ENCODE peak calls at places on chromosomes 11 and 22, in nine cellular contexts. One of them, this sample, is unnamed.

GRCh38 chr22:44839061-44839460 is 86.7 kb downstream of the ARHGAP8 start:
- DNase-seq in pancreas: no peak
- DNase-seq in transverse colon: no peak
- DNase-seq in cardiac fibroblast: no peak
- DNase-seq in mesendoderm: no peak
- DNase-seq in kidney: peak
- DNase-seq in spleen: no peak
- DNase-seq in coronary artery: no peak
- DNase-seq in body of pancreas: no peak
- DNase-seq in this sample: peak

GRCh38 chr22:38426628-38427027 is 28.4 kb downstream of the KCNJ4 start:
- DNase-seq in body of pancreas: no peak
- DNase-seq in mesendoderm: no peak
- DNase-seq in coronary artery: no peak
- DNase-seq in cardiac fibroblast: no peak
- DNase-seq in kidney: no peak
- DNase-seq in transverse colon: no peak
- DNase-seq in pancreas: no peak
- DNase-seq in spleen: no peak
- DNase-seq in this sample: peak

GRCh38 chr22:19412478-19412877 is 19.1 kb downstream of the HIRA start:
- DNase-seq in spleen: no peak
- DNase-seq in body of pancreas: no peak
- DNase-seq in pancreas: no peak
- DNase-seq in mesendoderm: no peak
- DNase-seq in cardiac fibroblast: no peak
- DNase-seq in transverse colon: no peak
- DNase-seq in coronary artery: no peak
- DNase-seq in kidney: no peak
- DNase-seq in this sample: no peak

GRCh38 chr11:134488913-134489312 is 76.9 kb upstream of the B3GAT1 start:
- DNase-seq in spleen: no peak
- DNase-seq in cardiac fibroblast: no peak
- DNase-seq in kidney: no peak
- DNase-seq in body of pancreas: no peak
- DNase-seq in pancreas: no peak
- DNase-seq in mesendoderm: no peak
- DNase-seq in transverse colon: no peak
- DNase-seq in coronary artery: no peak
- DNase-seq in this sample: no peak

GRCh38 chr22:49996192-49996531 is 16.4 kb downstream of the IL17REL start:
- DNase-seq in spleen: no peak
- DNase-seq in cardiac fibroblast: no peak
- DNase-seq in body of pancreas: no peak
- DNase-seq in pancreas: no peak
- DNase-seq in mesendoderm: no peak
- DNase-seq in coronary artery: no peak
- DNase-seq in kidney: no peak
- DNase-seq in transverse colon: peak
- DNase-seq in this sample: no peak

GRCh38 chr22:35611891-35612576 is 5.1 kb downstream of the MB start:
- DNase-seq in pancreas: no peak
- DNase-seq in spleen: no peak
- DNase-seq in transverse colon: peak
- DNase-seq in kidney: peak
- DNase-seq in body of pancreas: no peak
- DNase-seq in coronary artery: no peak
- DNase-seq in mesendoderm: no peak
- DNase-seq in cardiac fibroblast: no peak
- DNase-seq in this sample: no peak

GRCh38 chr11:4589024-4589423 is 4.8 kb upstream of the OR52I1 start:
- DNase-seq in pancreas: no peak
- DNase-seq in mesendoderm: no peak
- DNase-seq in body of pancreas: no peak
- DNase-seq in transverse colon: no peak
- DNase-seq in cardiac fibroblast: no peak
- DNase-seq in coronary artery: no peak
- DNase-seq in kidney: no peak
- DNase-seq in spleen: no peak
- DNase-seq in this sample: no peak

GRCh38 chr11:126725521-126725920 is 275.0 kb downstream of the KIRREL3 start:
- DNase-seq in cardiac fibroblast: no peak
- DNase-seq in transverse colon: no peak
- DNase-seq in body of pancreas: no peak
- DNase-seq in spleen: no peak
- DNase-seq in pancreas: no peak
- DNase-seq in mesendoderm: no peak
- DNase-seq in kidney: no peak
- DNase-seq in coronary artery: no peak
- DNase-seq in this sample: no peak

GRCh38 chr11:46079662-46080061 is 41.6 kb downstream of the PHF21A start:
- DNase-seq in kidney: no peak
- DNase-seq in cardiac fibroblast: no peak
- DNase-seq in mesendoderm: no peak
- DNase-seq in coronary artery: no peak
- DNase-seq in pancreas: no peak
- DNase-seq in spleen: no peak
- DNase-seq in body of pancreas: no peak
- DNase-seq in transverse colon: no peak
- DNase-seq in this sample: no peak

GRCh38 chr11:97862021-97862420 is 1158.7 kb upstream of the CNTN5 start:
- DNase-seq in pancreas: no peak
- DNase-seq in spleen: no peak
- DNase-seq in cardiac fibroblast: no peak
- DNase-seq in body of pancreas: no peak
- DNase-seq in kidney: no peak
- DNase-seq in coronary artery: no peak
- DNase-seq in mesendoderm: no peak
- DNase-seq in transverse colon: no peak
- DNase-seq in this sample: no peak

GRCh38 chr11:33507967-33508366 is 192.7 kb downstream of the C11orf91 start:
- DNase-seq in pancreas: no peak
- DNase-seq in mesendoderm: peak
- DNase-seq in transverse colon: no peak
- DNase-seq in body of pancreas: peak
- DNase-seq in kidney: no peak
- DNase-seq in spleen: no peak
- DNase-seq in cardiac fibroblast: peak
- DNase-seq in coronary artery: no peak
- DNase-seq in this sample: peak

GRCh38 chr11:118746988-118747585 is 43.9 kb downstream of the DDX6 start:
- DNase-seq in coronary artery: no peak
- DNase-seq in mesendoderm: no peak
- DNase-seq in pancreas: no peak
- DNase-seq in spleen: no peak
- DNase-seq in cardiac fibroblast: peak
- DNase-seq in transverse colon: no peak
- DNase-seq in body of pancreas: no peak
- DNase-seq in kidney: no peak
- DNase-seq in this sample: no peak

GRCh38 chr22:50118557-50119168 is 28.9 kb downstream of the MOV10L1 start:
- DNase-seq in transverse colon: peak
- DNase-seq in spleen: no peak
- DNase-seq in kidney: no peak
- DNase-seq in mesendoderm: peak
- DNase-seq in coronary artery: no peak
- DNase-seq in pancreas: no peak
- DNase-seq in body of pancreas: no peak
- DNase-seq in cardiac fibroblast: peak
- DNase-seq in this sample: no peak

GRCh38 chr11:2269601-2270321 is 627 bp downstream of the ASCL2 start:
- DNase-seq in mesendoderm: peak
- DNase-seq in body of pancreas: peak
- DNase-seq in coronary artery: peak
- DNase-seq in cardiac fibroblast: peak
- DNase-seq in kidney: peak
- DNase-seq in pancreas: peak
- DNase-seq in transverse colon: peak
- DNase-seq in spleen: peak
- DNase-seq in this sample: peak

GRCh38 chr22:23833017-23833795 is 5.6 kb downstream of the DERL3 start:
- DNase-seq in mesendoderm: no peak
- DNase-seq in coronary artery: peak
- DNase-seq in spleen: peak
- DNase-seq in cardiac fibroblast: no peak
- DNase-seq in pancreas: peak
- DNase-seq in kidney: peak
- DNase-seq in body of pancreas: no peak
- DNase-seq in transverse colon: no peak
- DNase-seq in this sample: no peak
- H3K4me3 ChIP-seq in mesendoderm: no peak
- H3K4me3 ChIP-seq in coronary artery: no peak
- H3K4me3 ChIP-seq in spleen: no peak
- H3K4me3 ChIP-seq in cardiac fibroblast: no peak
- H3K4me3 ChIP-seq in pancreas: no peak
- H3K4me3 ChIP-seq in kidney: no peak
- H3K4me3 ChIP-seq in body of pancreas: no peak
- H3K4me3 ChIP-seq in transverse colon: no peak
- H3K4me3 ChIP-seq in this sample: no peak

GRCh38 chr11:61955416-61956135 is 5.4 kb downstream of the BEST1 start:
- DNase-seq in transverse colon: peak
- DNase-seq in pancreas: no peak
- DNase-seq in kidney: peak
- DNase-seq in spleen: peak
- DNase-seq in cardiac fibroblast: no peak
- DNase-seq in mesendoderm: peak
- DNase-seq in coronary artery: no peak
- DNase-seq in body of pancreas: no peak
- DNase-seq in this sample: peak

GRCh38 chr11:61954106-61955030 is 4.2 kb downstream of the BEST1 start:
- DNase-seq in kidney: no peak
- DNase-seq in body of pancreas: no peak
- DNase-seq in cardiac fibroblast: no peak
- DNase-seq in mesendoderm: no peak
- DNase-seq in pancreas: no peak
- DNase-seq in transverse colon: no peak
- DNase-seq in spleen: no peak
- DNase-seq in coronary artery: no peak
- DNase-seq in this sample: no peak

GRCh38 chr11:61957028-61957770 is 7.0 kb downstream of the BEST1 start:
- DNase-seq in spleen: peak
- DNase-seq in body of pancreas: no peak
- DNase-seq in kidney: no peak
- DNase-seq in coronary artery: no peak
- DNase-seq in cardiac fibroblast: no peak
- DNase-seq in pancreas: no peak
- DNase-seq in transverse colon: no peak
- DNase-seq in mesendoderm: no peak
- DNase-seq in this sample: peak

GRCh38 chr11:61955031-61955415 is 4.9 kb downstream of the BEST1 start:
- DNase-seq in mesendoderm: peak
- DNase-seq in cardiac fibroblast: peak
- DNase-seq in transverse colon: peak
- DNase-seq in kidney: peak
- DNase-seq in body of pancreas: no peak
- DNase-seq in coronary artery: peak
- DNase-seq in pancreas: no peak
- DNase-seq in spleen: peak
- DNase-seq in this sample: peak

DNA sequence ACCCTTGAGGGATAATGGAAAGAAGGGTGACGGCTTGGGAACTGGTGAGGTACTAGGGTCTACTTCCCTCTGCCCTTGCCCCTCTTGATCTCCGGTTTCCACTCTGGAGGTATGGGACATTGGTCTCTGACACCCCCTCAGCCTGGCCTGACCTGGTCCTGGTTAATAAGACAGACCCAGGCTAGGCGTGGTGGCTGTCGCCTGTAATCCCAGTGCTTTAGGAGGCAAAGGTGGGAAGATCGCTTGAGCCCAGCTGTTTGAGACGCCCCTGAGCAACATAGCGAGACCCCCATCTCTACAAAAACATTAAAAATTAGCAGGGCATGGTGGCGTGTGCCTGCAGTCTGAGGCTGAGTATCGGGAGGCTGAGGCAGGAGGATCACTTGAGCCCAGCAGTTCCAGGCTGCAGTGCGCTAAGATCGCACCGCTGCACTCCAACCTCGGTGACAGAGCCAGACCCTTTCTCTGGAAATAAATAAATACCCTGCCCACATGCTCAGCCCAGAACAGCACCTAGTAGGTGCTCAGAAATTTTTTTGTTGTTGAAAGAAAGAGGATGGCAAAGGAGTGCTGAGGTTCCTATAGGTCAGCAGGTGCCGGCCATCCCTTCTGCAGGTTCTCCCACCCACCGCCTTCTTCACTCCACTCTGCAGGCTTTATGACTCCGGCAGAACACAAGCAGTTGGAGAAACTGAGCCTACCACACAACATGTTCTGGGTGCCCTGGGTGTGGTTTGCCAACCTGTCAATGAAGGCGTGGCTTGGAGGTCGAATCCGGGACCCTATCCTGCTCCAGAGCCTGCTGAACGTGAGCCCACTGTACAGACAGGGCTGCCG is 6.3 kb downstream of the BEST1 start:
- DNase-seq in spleen: peak
- DNase-seq in pancreas: no peak
- DNase-seq in coronary artery: no peak
- DNase-seq in mesendoderm: no peak
- DNase-seq in body of pancreas: no peak
- DNase-seq in cardiac fibroblast: no peak
- DNase-seq in transverse colon: no peak
- DNase-seq in kidney: no peak
- DNase-seq in this sample: peak
- H3K4me3 ChIP-seq in spleen: no peak
- H3K4me3 ChIP-seq in pancreas: peak
- H3K4me3 ChIP-seq in coronary artery: peak
- H3K4me3 ChIP-seq in mesendoderm: no peak
- H3K4me3 ChIP-seq in body of pancreas: no peak
- H3K4me3 ChIP-seq in cardiac fibroblast: peak
- H3K4me3 ChIP-seq in transverse colon: no peak
- H3K4me3 ChIP-seq in kidney: no peak
- H3K4me3 ChIP-seq in this sample: no peak

GRCh38 chr22:37185646-37186227 is 2.3 kb downstream of the C1QTNF6 start:
- DNase-seq in kidney: peak
- DNase-seq in body of pancreas: no peak
- DNase-seq in pancreas: peak
- DNase-seq in spleen: peak
- DNase-seq in cardiac fibroblast: no peak
- DNase-seq in mesendoderm: no peak
- DNase-seq in transverse colon: no peak
- DNase-seq in coronary artery: no peak
- DNase-seq in this sample: no peak
- H3K4me3 ChIP-seq in kidney: no peak
- H3K4me3 ChIP-seq in body of pancreas: no peak
- H3K4me3 ChIP-seq in pancreas: no peak
- H3K4me3 ChIP-seq in spleen: no peak
- H3K4me3 ChIP-seq in cardiac fibroblast: no peak
- H3K4me3 ChIP-seq in mesendoderm: no peak
- H3K4me3 ChIP-seq in transverse colon: no peak
- H3K4me3 ChIP-seq in coronary artery: no peak
- H3K4me3 ChIP-seq in this sample: no peak

DNA sequence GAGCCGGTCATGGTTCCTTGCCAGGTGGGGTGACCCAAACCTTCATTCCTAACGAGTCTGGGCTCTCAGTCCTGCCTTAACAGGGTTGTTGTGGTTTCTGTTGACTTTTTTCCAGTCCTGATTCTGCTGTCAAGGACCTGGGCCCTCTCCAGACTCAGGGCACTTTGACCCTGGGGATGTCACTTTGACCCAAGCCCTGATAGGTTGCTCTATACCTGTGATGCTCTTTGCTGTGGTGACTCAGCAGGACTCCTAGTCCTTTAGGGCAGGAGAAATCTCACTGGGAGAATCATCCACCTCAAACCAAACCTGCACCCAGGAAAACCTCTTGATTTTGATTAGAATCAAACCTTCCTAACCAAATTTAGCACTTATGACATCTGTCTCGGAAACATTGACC is 20.5 kb upstream of the MPPED1 start:
- DNase-seq in body of pancreas: no peak
- DNase-seq in kidney: no peak
- DNase-seq in cardiac fibroblast: no peak
- DNase-seq in transverse colon: no peak
- DNase-seq in mesendoderm: no peak
- DNase-seq in coronary artery: no peak
- DNase-seq in pancreas: peak
- DNase-seq in spleen: no peak
- DNase-seq in this sample: no peak
- H3K4me3 ChIP-seq in body of pancreas: no peak
- H3K4me3 ChIP-seq in kidney: no peak
- H3K4me3 ChIP-seq in cardiac fibroblast: no peak
- H3K4me3 ChIP-seq in transverse colon: no peak
- H3K4me3 ChIP-seq in mesendoderm: no peak
- H3K4me3 ChIP-seq in coronary artery: no peak
- H3K4me3 ChIP-seq in pancreas: no peak
- H3K4me3 ChIP-seq in spleen: no peak
- H3K4me3 ChIP-seq in this sample: no peak

This sample was measured in H7.